ENCODE peak calls at places on chromosomes 3 and 15, in eight cellular contexts. O is breast epithelium, I is AG09309, M is endothelial cell, W is kidney epithelial cell, D is nephron progenitor cell, L is dorsolateral prefrontal cortex, E is uterus. H is an unnamed sample.
A peak's percentile ranks its signal among the peaks of the same experiment; 100 is the strongest.

GRCh38 chr3:33658971-33659848 is 58.8 kb downstream of the CLASP2 start:
- DNase-seq in W (peak; percentile 32), I (no peak), M (peak; percentile 49), L (peak; percentile 85), O (peak; percentile 56), E (peak; percentile 46), D (peak; percentile 61), H (peak; percentile 43)

GRCh38 chr3:9721698-9722057 is 9.9 kb upstream of the BRPF1 start:
- DNase-seq in M (no peak), W (no peak), O (no peak), L (no peak), D (no peak), I (no peak), E (no peak), H (no peak)

GRCh38 chr3:128491900-128492352 is 1.1 kb downstream of the GATA2 start:
- DNase-seq in I (no peak), L (no peak), E (no peak), O (no peak), W (no peak), D (no peak), M (no peak), H (no peak)

GRCh38 chr3:42214064-42214463 is 51.9 kb downstream of the CCK start:
- DNase-seq in I (no peak), L (no peak), O (no peak), E (no peak), W (no peak), D (no peak), M (no peak), H (peak; percentile 20)

GRCh38 chr15:78105541-78106241 is 13.3 kb downstream of the SH2D7 start:
- DNase-seq in I (no peak), D (no peak), M (no peak), W (no peak), O (no peak), E (no peak), L (no peak), H (peak; percentile 44)

GRCh38 chr3:44445786-44446185 is 31.7 kb downstream of the ZNF445 start:
- DNase-seq in D (no peak), M (no peak), O (no peak), W (no peak), L (no peak), E (no peak), I (no peak), H (no peak)

GRCh38 chr3:142987707-142988106 is 13.7 kb upstream of the U2SURP start:
- DNase-seq in L (peak; percentile 28), W (no peak), D (no peak), O (no peak), I (no peak), E (no peak), M (no peak), H (peak; percentile 11)

GRCh38 chr3:99134996-99135395 is 233.5 kb upstream of the DCBLD2 start:
- DNase-seq in E (no peak), I (no peak), O (no peak), D (no peak), M (no peak), L (no peak), W (no peak), H (no peak)

GRCh38 chr3:4986611-4987373 is 7.6 kb downstream of the BHLHE40 start:
- DNase-seq in M (peak; percentile 84), W (peak; percentile 95), L (peak; percentile 72), E (peak; percentile 97), I (peak; percentile 96), D (peak; percentile 90), O (peak; percentile 98), H (peak; percentile 91)

GRCh38 chr3:16288664-16289063 is 23.7 kb downstream of the OXNAD1 start:
- DNase-seq in D (no peak), I (no peak), O (no peak), W (no peak), M (no peak), L (no peak), E (no peak), H (no peak)

GRCh38 chr3:177618873-177619771 is 421.8 kb upstream of the TBL1XR1 start:
- DNase-seq in L (no peak), W (no peak), D (no peak), M (no peak), O (no peak), I (no peak), E (no peak), H (no peak)

GRCh38 chr15:57327985-57328471 is 48.3 kb upstream of the CGNL1 start:
- DNase-seq in M (no peak), D (no peak), O (no peak), L (no peak), W (no peak), E (peak; percentile 45), I (peak; percentile 95), H (no peak)

GRCh38 chr15:63135804-63136203 is 14.1 kb downstream of the LACTB start:
- DNase-seq in L (no peak), O (no peak), D (no peak), E (no peak), M (no peak), W (no peak), I (peak; percentile 63), H (no peak)

GRCh38 chr15:99454107-99454809 is 111.5 kb upstream of the MEF2A start:
- DNase-seq in M (no peak), D (no peak), E (no peak), W (no peak), O (peak; percentile 14), I (no peak), L (peak; percentile 3), H (no peak)

GRCh38 chr3:194296832-194297666 is 54.1 kb downstream of the CPN2 start:
- DNase-seq in I (no peak), D (peak; percentile 68), W (no peak), E (no peak), O (no peak), L (no peak), M (peak; percentile 31), H (no peak)

GRCh38 chr3:78994174-78995027 is 773.4 kb downstream of the ROBO1 start:
- DNase-seq in M (no peak), D (peak; percentile 49), E (no peak), L (no peak), W (no peak), O (no peak), I (no peak), H (no peak)

GRCh38 chr3:59046839-59047238 is 3.0 kb downstream of the CFAP20DC start:
- DNase-seq in E (no peak), W (no peak), I (no peak), L (no peak), D (no peak), M (no peak), O (no peak), H (no peak)

GRCh38 chr15:64902863-64903262 is 8.8 kb upstream of the ANKDD1A start:
- DNase-seq in W (no peak), L (no peak), I (no peak), M (no peak), E (no peak), D (no peak), O (no peak), H (no peak)

GRCh38 chr3:57038466-57039164 is 21.8 kb upstream of the SPATA12 start:
- DNase-seq in M (no peak), W (no peak), E (no peak), I (no peak), L (no peak), O (no peak), D (no peak), H (peak; percentile 11)

GRCh38 chr3:40037582-40037981 is 228.2 kb downstream of the MYRIP start:
- DNase-seq in M (no peak), O (no peak), L (no peak), D (no peak), I (no peak), W (no peak), E (no peak), H (no peak)

GRCh38 chr3:101950985-101951733 is 101.8 kb downstream of the NFKBIZ start:
- DNase-seq in I (no peak), O (no peak), W (no peak), D (no peak), E (no peak), L (no peak), M (no peak), H (no peak)

GRCh38 chr3:99191186-99191585 is 289.7 kb upstream of the DCBLD2 start:
- DNase-seq in W (no peak), O (no peak), I (no peak), D (no peak), E (no peak), L (no peak), M (no peak), H (no peak)

GRCh38 chr15:79977431-79977940 is 6.5 kb upstream of the BCL2A1 start:
- DNase-seq in L (no peak), D (no peak), M (no peak), W (no peak), I (no peak), O (no peak), E (no peak), H (no peak)

GRCh38 chr15:82043726-82044372 is 2.0 kb downstream of the MEX3B start:
- DNase-seq in I (no peak), O (no peak), M (peak; percentile 32), W (no peak), D (peak; percentile 41), L (peak; percentile 17), E (no peak), H (no peak)

GRCh38 chr3:196007744-196008143 is 74.1 kb downstream of the TFRC start:
- DNase-seq in E (no peak), L (no peak), W (no peak), O (no peak), D (no peak), M (no peak), I (no peak), H (no peak)

GRCh38 chr3:187958432-187959003 is 195.4 kb upstream of the LPP start:
- DNase-seq in W (no peak), M (no peak), E (no peak), O (no peak), D (no peak), I (no peak), L (no peak), H (peak; percentile 67)

GRCh38 chr15:57600197-57600596 is 8.5 kb downstream of the MYZAP start:
- DNase-seq in O (no peak), I (no peak), E (no peak), M (no peak), W (no peak), D (no peak), L (no peak), H (no peak)

GRCh38 chr15:66935121-66935520 is 130.3 kb upstream of the SMAD3 start:
- DNase-seq in W (no peak), D (no peak), O (no peak), I (no peak), M (no peak), E (no peak), L (no peak), H (no peak)
- TF ChIP-seq CTCF in W (no peak), D (no peak), O (no peak), I (no peak), M (no peak), E (no peak), L (no peak), H (no peak)

GRCh38 chr3:37751537-37751936 is 110.1 kb upstream of the CTDSPL start:
- DNase-seq in W (no peak), M (no peak), L (no peak), E (no peak), D (no peak), I (no peak), O (no peak), H (no peak)
- TF ChIP-seq CTCF in W (no peak), M (no peak), L (no peak), E (no peak), D (no peak), I (no peak), O (no peak), H (no peak)

GRCh38 chr15:52254331-52254730 is 41.3 kb downstream of the MYO5C start:
- DNase-seq in M (peak; percentile 31), I (no peak), D (no peak), E (no peak), W (no peak), L (no peak), O (no peak), H (no peak)
- TF ChIP-seq CTCF in M (no peak), I (no peak), D (no peak), E (no peak), W (no peak), L (no peak), O (no peak), H (no peak)

GRCh38 chr15:48833526-48833925 is 22.7 kb upstream of the CEP152 start:
- DNase-seq in E (no peak), L (no peak), D (no peak), I (no peak), O (no peak), M (no peak), W (no peak), H (no peak)
- TF ChIP-seq CTCF in E (no peak), L (no peak), D (no peak), I (no peak), O (no peak), M (no peak), W (no peak), H (no peak)

H was measured in activated CD8-positive, alpha-beta T cell treated with anti-CD3 and anti-CD28 coated beads for 36 hours.